ENCODE peak calls at places on chromosomes 12 and 14, in ten cellular contexts. M, K, T, C, D, R, J, P, B and L are unnamed samples.

GRCh38 chr12:44804068-44804467 is 72.0 kb downstream of the NELL2 start:
- DNase-seq in M (no peak), B (no peak), T (no peak), K (no peak), C (no peak), R (no peak), P (no peak), D (no peak), J (no peak), L (no peak)

GRCh38 chr12:112584266-112584722 is 165.5 kb downstream of the PTPN11 start:
- DNase-seq in P (no peak), J (peak), C (no peak), M (peak), D (no peak), R (no peak), K (peak), T (no peak), B (no peak), L (no peak)

GRCh38 chr12:30437616-30438015 is 258.1 kb downstream of the IPO8 start:
- DNase-seq in T (no peak), C (no peak), B (no peak), P (no peak), K (no peak), J (no peak), M (no peak), D (no peak), R (no peak), L (peak)

GRCh38 chr14:92609955-92610354 is 96.4 kb downstream of the RIN3 start:
- DNase-seq in T (no peak), B (no peak), M (no peak), J (no peak), D (no peak), R (no peak), P (peak), C (peak), K (no peak), L (no peak)

GRCh38 chr14:64717870-64718269 is 13.6 kb downstream of the PLEKHG3 start:
- DNase-seq in R (no peak), J (no peak), K (peak), B (no peak), T (no peak), M (no peak), D (no peak), P (no peak), C (peak), L (no peak)

GRCh38 chr12:82694970-82695369 is 8.3 kb downstream of the TMTC2 start:
- DNase-seq in D (no peak), J (no peak), B (no peak), K (peak), T (no peak), R (no peak), C (peak), M (no peak), P (peak), L (peak)

GRCh38 chr12:24661657-24662096 is 287.2 kb downstream of the BCAT1 start:
- DNase-seq in B (no peak), D (no peak), K (no peak), C (peak), T (no peak), P (peak), J (no peak), M (no peak), R (no peak), L (peak)

GRCh38 chr12:12226187-12226586 is 40.7 kb downstream of the LRP6 start:
- DNase-seq in T (no peak), P (no peak), J (no peak), M (no peak), B (no peak), D (no peak), K (no peak), C (no peak), R (no peak), L (no peak)

GRCh38 chr14:36091096-36091495 is 85.4 kb downstream of the PTCSC3 start:
- DNase-seq in P (peak), R (no peak), B (no peak), K (peak), M (no peak), D (no peak), C (peak), J (no peak), T (peak), L (peak)

GRCh38 chr14:51816031-51816430 is 44.4 kb upstream of the GNG2 start:
- DNase-seq in M (no peak), P (no peak), D (no peak), K (no peak), C (no peak), T (no peak), J (no peak), B (no peak), R (no peak), L (no peak)

GRCh38 chr14:100283984-100284881 is 22.0 kb downstream of the SLC25A29 start:
- DNase-seq in P (no peak), M (no peak), C (no peak), K (no peak), B (no peak), R (no peak), D (peak), T (no peak), J (no peak), L (no peak)

GRCh38 chr14:105888784-105889665 is 362.6 kb downstream of the TMEM121 start:
- DNase-seq in D (no peak), K (no peak), C (no peak), M (no peak), R (no peak), T (no peak), J (no peak), B (no peak), P (no peak), L (no peak)

GRCh38 chr14:49975286-49975685 is 82.4 kb downstream of the ARF6 start:
- DNase-seq in B (no peak), M (no peak), C (peak), J (no peak), T (no peak), D (no peak), K (peak), R (no peak), P (peak), L (peak)

GRCh38 chr14:55221186-55221585 is 29.8 kb upstream of the DLGAP5 start:
- DNase-seq in C (peak), T (no peak), J (no peak), B (no peak), P (peak), M (no peak), K (peak), R (no peak), D (no peak), L (peak)

DNA sequence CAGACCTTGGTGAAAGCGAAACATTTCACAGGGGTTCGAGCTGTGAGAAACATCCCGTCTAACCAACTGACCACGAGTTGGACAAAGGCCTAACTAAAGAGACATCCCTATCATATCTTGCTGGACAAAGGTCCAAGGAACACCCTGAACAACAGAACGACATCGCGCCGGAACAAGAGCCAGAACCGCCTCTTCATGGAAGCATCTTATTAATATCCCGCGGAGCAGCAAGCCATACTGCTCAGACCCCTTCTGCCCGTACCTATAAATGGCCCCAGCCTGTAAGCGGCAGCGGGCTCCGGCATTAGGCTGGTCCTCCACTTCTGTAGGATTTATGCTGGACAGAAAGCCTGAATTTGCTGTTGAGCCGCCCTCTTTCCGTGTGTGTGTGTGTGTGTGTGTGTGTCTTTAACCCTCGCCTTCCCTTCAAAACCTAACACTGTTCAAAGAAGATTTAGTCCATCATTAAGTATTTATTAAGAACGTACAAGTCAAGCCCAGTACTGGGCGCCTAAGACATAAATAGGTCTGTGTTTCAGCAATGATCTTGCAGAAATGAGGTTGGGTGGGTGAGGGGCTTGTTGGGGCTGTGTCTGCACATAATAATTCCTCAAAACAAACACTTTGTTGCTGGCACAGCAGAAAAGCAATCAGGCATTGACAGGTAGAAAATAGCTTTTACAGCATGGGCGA is 1.9 kb downstream of the SLC6A15 start:
- DNase-seq in J (no peak), M (no peak), R (no peak), C (peak), K (no peak), P (peak), D (peak), B (no peak), T (no peak), L (peak)
- H3K4me3 ChIP-seq in J (no peak), M (no peak), R (peak), C (peak), K (peak), P (peak), D (peak), B (peak), T (no peak), L (peak)

GRCh38 chr12:6214633-6215032 is 14.4 kb downstream of the CD9 start:
- DNase-seq in P (no peak), T (no peak), C (peak), B (no peak), R (no peak), K (no peak), M (no peak), J (no peak), D (no peak), L (no peak)
- H3K9ac ChIP-seq in P (peak), T (no peak), C (peak), B (no peak), R (no peak), K (peak), M (no peak), J (no peak), D (no peak), L (no peak)

GRCh38 chr14:20345366-20345765 is 1.9 kb downstream of the PARP2 start:
- DNase-seq in K (no peak), J (no peak), R (no peak), C (no peak), D (no peak), M (no peak), B (no peak), T (no peak), P (no peak), L (no peak)

GRCh38 chr14:20346713-20347112 is 3.3 kb downstream of the PARP2 start:
- DNase-seq in J (no peak), P (no peak), C (no peak), K (no peak), R (no peak), B (no peak), M (no peak), D (no peak), T (no peak), L (no peak)

GRCh38 chr14:20343855-20344205 is 395 bp downstream of the PARP2 start:
- DNase-seq in K (peak), P (peak), D (no peak), C (no peak), J (peak), M (no peak), B (no peak), R (no peak), T (no peak), L (peak)

GRCh38 chr14:20347747-20348146 is 4.3 kb downstream of the PARP2 start:
- DNase-seq in J (no peak), D (no peak), B (no peak), K (no peak), M (no peak), R (no peak), C (no peak), P (no peak), T (no peak), L (no peak)

DNA sequence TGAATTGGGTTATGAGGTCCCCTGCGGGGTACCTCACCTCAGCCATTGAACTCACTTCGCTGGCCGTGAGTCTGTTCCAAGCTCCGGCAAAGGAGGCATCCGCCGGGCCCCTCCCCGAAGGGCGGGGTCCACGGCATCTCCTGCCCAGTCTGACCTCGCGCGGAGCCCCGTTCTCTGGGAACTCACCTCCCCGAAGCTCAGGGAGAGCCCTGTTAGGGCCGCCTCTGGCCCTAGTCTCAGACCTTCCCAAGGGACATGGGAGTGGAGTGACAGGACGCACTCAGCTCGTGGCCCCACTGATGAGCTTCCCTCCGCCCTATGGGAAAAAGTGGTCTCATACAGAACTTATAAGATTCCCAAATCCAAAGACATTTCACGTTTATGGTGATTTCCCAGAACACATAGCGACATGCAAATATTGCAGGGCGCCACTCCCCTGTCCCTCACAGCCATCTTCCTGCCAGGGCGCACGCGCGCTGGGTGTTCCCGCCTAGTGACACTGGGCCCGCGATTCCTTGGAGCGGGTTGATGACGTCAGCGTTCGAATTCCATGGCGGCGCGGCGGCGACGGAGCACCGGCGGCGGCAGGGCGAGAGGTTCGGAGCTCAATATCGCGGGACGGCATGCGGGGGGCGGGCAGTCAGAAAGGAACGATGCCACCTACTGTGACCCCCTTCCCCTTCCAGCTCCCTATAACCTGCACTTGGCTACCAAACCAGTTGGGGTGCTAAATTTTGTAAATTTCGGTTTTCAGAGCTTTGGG is at the start of gene PARP2:
- DNase-seq in M (peak), R (peak), D (peak), C (peak), J (peak), K (peak), P (peak), T (peak), B (peak), L (peak)
- H3K4me3 ChIP-seq in M (peak), R (peak), D (peak), C (peak), J (peak), K (peak), P (peak), T (peak), B (peak), L (peak)

DNA sequence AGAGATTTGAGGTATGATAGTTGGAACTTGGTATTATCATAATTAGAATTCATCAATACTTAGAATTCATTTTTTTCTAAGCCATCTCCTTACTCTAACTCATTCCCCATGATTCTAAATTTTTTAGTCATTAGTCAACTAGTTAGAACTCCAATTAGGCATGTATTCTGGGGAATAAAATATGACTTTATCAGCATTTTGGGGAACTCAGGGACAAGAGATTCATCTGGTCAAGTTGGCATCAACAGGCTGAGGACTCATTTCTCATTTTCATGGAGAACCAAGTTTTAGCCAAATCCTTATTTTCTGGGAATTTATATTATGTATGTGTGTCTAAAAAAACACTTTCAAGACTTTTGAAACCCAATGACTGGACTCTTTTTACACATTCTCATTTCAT is 29.2 kb downstream of the DIP2B start:
- DNase-seq in M (no peak), B (no peak), K (peak), T (no peak), D (no peak), C (no peak), R (no peak), J (no peak), P (peak), L (peak)
- H3K9ac ChIP-seq in M (no peak), B (no peak), K (peak), T (no peak), D (no peak), C (no peak), R (no peak), J (no peak), P (no peak), L (no peak)

GRCh38 chr12:123113038-123113437 is 37.9 kb downstream of the PITPNM2 start:
- DNase-seq in C (no peak), P (no peak), D (no peak), T (no peak), B (no peak), K (no peak), J (no peak), M (no peak), R (no peak), L (no peak)

GRCh38 chr12:123111498-123112165 is 39.3 kb downstream of the PITPNM2 start:
- DNase-seq in C (no peak), R (no peak), P (no peak), K (no peak), J (no peak), D (no peak), M (no peak), T (no peak), B (no peak), L (peak)

GRCh38 chr12:123114305-123115083 is 36.4 kb downstream of the PITPNM2 start:
- DNase-seq in P (no peak), R (no peak), T (no peak), J (no peak), K (no peak), M (no peak), D (no peak), B (no peak), C (no peak), L (no peak)

GRCh38 chr12:123118397-123118945 is 32.4 kb downstream of the PITPNM2 start:
- DNase-seq in J (no peak), K (no peak), C (no peak), B (no peak), M (no peak), T (no peak), R (no peak), D (no peak), P (no peak), L (no peak)

GRCh38 chr12:123115409-123116111 is 35.3 kb downstream of the PITPNM2 start:
- DNase-seq in B (no peak), T (peak), C (peak), K (peak), R (no peak), J (no peak), P (peak), D (no peak), M (no peak), L (peak)
- H3K4me3 ChIP-seq in B (no peak), T (no peak), C (no peak), K (no peak), R (no peak), J (no peak), P (peak), D (no peak), M (no peak), L (peak)

GRCh38 chr12:105927553-105927952 is 211.2 kb downstream of the NUAK1 start:
- DNase-seq in P (no peak), T (no peak), M (no peak), R (no peak), D (no peak), C (no peak), K (no peak), J (no peak), B (no peak), L (no peak)
- H3K9ac ChIP-seq in P (no peak), T (no peak), M (no peak), R (no peak), D (no peak), C (no peak), K (no peak), J (no peak), B (no peak), L (no peak)

GRCh38 chr14:103189481-103190470 is 66.5 kb downstream of the TNFAIP2 start:
- DNase-seq in J (no peak), C (no peak), D (no peak), B (no peak), K (no peak), R (no peak), T (no peak), P (no peak), M (no peak), L (no peak)
- H3K4me3 ChIP-seq in J (no peak), C (no peak), D (no peak), B (no peak), K (no peak), R (no peak), T (no peak), P (peak), M (no peak), L (no peak)

GRCh38 chr12:68905731-68906130 is 27.2 kb downstream of the CPM start:
- DNase-seq in K (no peak), T (no peak), C (no peak), B (no peak), R (no peak), D (no peak), J (no peak), M (peak), P (no peak), L (no peak)
- H3K9ac ChIP-seq in K (no peak), T (no peak), C (no peak), B (no peak), R (no peak), D (no peak), J (no peak), M (no peak), P (no peak), L (no peak)

GRCh38 chr12:91111366-91112321 is at the start of gene LUM:
- DNase-seq in R (peak), K (peak), T (no peak), C (no peak), D (peak), J (no peak), B (peak), P (peak), M (no peak), L (peak)
- H3K4me3 ChIP-seq in R (peak), K (peak), T (no peak), C (no peak), D (peak), J (no peak), B (no peak), P (peak), M (no peak), L (peak)